ENCODE peak calls at places on chromosomes 11 and 22, in four cellular contexts. One of them, this sample, is unnamed.

GRCh38 chr11:99271527-99271926 is 250.8 kb downstream of the CNTN5 start:
- DNase-seq in GM23338: peak
- DNase-seq in foreskin fibroblast: no peak
- DNase-seq in thyroid gland: no peak
- DNase-seq in this sample: no peak

GRCh38 chr11:129386795-129387390 is 11.2 kb downstream of the BARX2 start:
- DNase-seq in GM23338: no peak
- DNase-seq in foreskin fibroblast: no peak
- DNase-seq in thyroid gland: no peak
- DNase-seq in this sample: no peak

GRCh38 chr22:39664485-39665200 is 94.1 kb downstream of the CACNA1I start:
- DNase-seq in GM23338: peak
- DNase-seq in foreskin fibroblast: no peak
- DNase-seq in thyroid gland: no peak
- DNase-seq in this sample: no peak

GRCh38 chr11:120255519-120255866 is 15.6 kb downstream of the POU2F3 start:
- DNase-seq in GM23338: no peak
- DNase-seq in foreskin fibroblast: no peak
- DNase-seq in thyroid gland: no peak
- DNase-seq in this sample: no peak

GRCh38 chr11:44972746-44973435 is 22.2 kb upstream of the TP53I11 start:
- DNase-seq in GM23338: no peak
- DNase-seq in foreskin fibroblast: no peak
- DNase-seq in thyroid gland: no peak
- DNase-seq in this sample: no peak

GRCh38 chr11:110184466-110184865 is 91.3 kb downstream of the ZC3H12C start:
- DNase-seq in GM23338: no peak
- DNase-seq in foreskin fibroblast: no peak
- DNase-seq in thyroid gland: no peak
- DNase-seq in this sample: no peak

GRCh38 chr11:30360741-30361140 is 37.8 kb downstream of the ARL14EP start:
- DNase-seq in GM23338: no peak
- DNase-seq in foreskin fibroblast: no peak
- DNase-seq in thyroid gland: no peak
- DNase-seq in this sample: no peak

GRCh38 chr11:72577271-72577681 is 96.9 kb downstream of the PDE2A start:
- DNase-seq in GM23338: no peak
- DNase-seq in foreskin fibroblast: no peak
- DNase-seq in thyroid gland: no peak
- DNase-seq in this sample: no peak

GRCh38 chr11:12121504-12121903 is 11.1 kb downstream of the MICAL2 start:
- DNase-seq in GM23338: no peak
- DNase-seq in foreskin fibroblast: no peak
- DNase-seq in thyroid gland: no peak
- DNase-seq in this sample: no peak

GRCh38 chr11:7672960-7673723 is at the start of gene CYB5R2:
- DNase-seq in GM23338: peak
- DNase-seq in foreskin fibroblast: peak
- DNase-seq in thyroid gland: peak
- DNase-seq in this sample: peak

GRCh38 chr11:900545-900944 is 10.1 kb downstream of the CHID1 start:
- DNase-seq in GM23338: no peak
- DNase-seq in foreskin fibroblast: no peak
- DNase-seq in thyroid gland: no peak
- DNase-seq in this sample: no peak

GRCh38 chr11:899724-900123 is 10.9 kb downstream of the CHID1 start:
- DNase-seq in GM23338: no peak
- DNase-seq in foreskin fibroblast: no peak
- DNase-seq in thyroid gland: no peak
- DNase-seq in this sample: no peak

GRCh38 chr11:898160-898517 is 12.5 kb downstream of the CHID1 start:
- DNase-seq in GM23338: peak
- DNase-seq in foreskin fibroblast: peak
- DNase-seq in thyroid gland: peak
- DNase-seq in this sample: no peak

GRCh38 chr11:897226-898159 is 13.1 kb downstream of the CHID1 start:
- DNase-seq in GM23338: no peak
- DNase-seq in foreskin fibroblast: no peak
- DNase-seq in thyroid gland: no peak
- DNase-seq in this sample: no peak

GRCh38 chr11:898540-899190 is 11.9 kb downstream of the CHID1 start:
- DNase-seq in GM23338: peak
- DNase-seq in foreskin fibroblast: no peak
- DNase-seq in thyroid gland: peak
- DNase-seq in this sample: no peak
- TF ChIP-seq CTCF in GM23338: peak
- TF ChIP-seq CTCF in foreskin fibroblast: no peak
- TF ChIP-seq CTCF in thyroid gland: no peak
- TF ChIP-seq CTCF in this sample: no peak

DNA sequence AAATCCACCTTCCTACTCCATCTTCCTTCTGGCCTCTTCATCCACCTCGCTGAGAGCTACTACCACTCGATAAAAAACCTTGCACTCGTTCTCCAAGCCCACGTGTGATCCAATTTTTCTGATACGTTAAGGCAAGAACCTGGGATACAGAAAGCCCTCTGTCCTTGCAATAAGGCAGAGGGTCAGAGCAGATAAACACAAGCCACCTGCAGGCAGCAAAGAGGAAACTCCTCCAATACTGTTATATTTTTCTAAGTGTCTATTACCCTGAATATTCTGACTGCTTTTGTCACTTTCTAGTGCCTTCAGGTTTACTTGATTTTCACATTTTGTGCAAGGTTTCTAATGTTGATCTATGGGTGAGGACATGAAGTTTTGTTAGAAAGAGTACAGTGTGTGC is 26.6 kb downstream of the TRIM5 start:
- DNase-seq in GM23338: no peak
- DNase-seq in foreskin fibroblast: no peak
- DNase-seq in thyroid gland: no peak
- DNase-seq in this sample: no peak
- TF ChIP-seq CTCF in GM23338: no peak
- TF ChIP-seq CTCF in foreskin fibroblast: no peak
- TF ChIP-seq CTCF in thyroid gland: no peak
- TF ChIP-seq CTCF in this sample: no peak

DNA sequence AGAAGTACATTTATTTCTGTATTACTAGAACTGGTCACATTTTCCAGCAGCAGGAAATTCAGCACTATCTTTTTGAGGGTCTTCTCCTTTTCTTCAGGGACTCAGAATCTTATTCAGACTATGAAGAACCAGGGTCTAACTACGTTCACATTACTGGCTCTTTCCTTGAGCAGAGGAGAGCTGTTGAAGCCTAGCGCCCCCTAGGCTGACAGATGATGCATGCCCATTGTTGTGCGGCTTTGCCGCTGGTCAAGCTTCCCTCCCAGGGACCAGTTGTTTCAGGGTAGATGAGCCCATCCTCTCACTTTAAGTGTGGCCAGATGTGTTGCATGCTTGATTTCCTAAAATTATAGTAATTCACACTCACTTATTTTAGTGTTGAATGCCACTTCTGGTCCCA is 168.2 kb upstream of the PDGFD start:
- DNase-seq in GM23338: peak
- DNase-seq in foreskin fibroblast: no peak
- DNase-seq in thyroid gland: no peak
- DNase-seq in this sample: peak
- TF ChIP-seq CTCF in GM23338: peak
- TF ChIP-seq CTCF in foreskin fibroblast: no peak
- TF ChIP-seq CTCF in thyroid gland: no peak
- TF ChIP-seq CTCF in this sample: no peak

GRCh38 chr22:24703101-24703500 is 71.4 kb downstream of the PIWIL3 start:
- DNase-seq in GM23338: no peak
- DNase-seq in foreskin fibroblast: peak
- DNase-seq in thyroid gland: peak
- DNase-seq in this sample: peak

GRCh38 chr22:24706732-24707476 is 67.6 kb downstream of the PIWIL3 start:
- DNase-seq in GM23338: no peak
- DNase-seq in foreskin fibroblast: no peak
- DNase-seq in thyroid gland: no peak
- DNase-seq in this sample: no peak

GRCh38 chr22:24707477-24707816 is 67.1 kb downstream of the PIWIL3 start:
- DNase-seq in GM23338: peak
- DNase-seq in foreskin fibroblast: no peak
- DNase-seq in thyroid gland: peak
- DNase-seq in this sample: no peak

DNA sequence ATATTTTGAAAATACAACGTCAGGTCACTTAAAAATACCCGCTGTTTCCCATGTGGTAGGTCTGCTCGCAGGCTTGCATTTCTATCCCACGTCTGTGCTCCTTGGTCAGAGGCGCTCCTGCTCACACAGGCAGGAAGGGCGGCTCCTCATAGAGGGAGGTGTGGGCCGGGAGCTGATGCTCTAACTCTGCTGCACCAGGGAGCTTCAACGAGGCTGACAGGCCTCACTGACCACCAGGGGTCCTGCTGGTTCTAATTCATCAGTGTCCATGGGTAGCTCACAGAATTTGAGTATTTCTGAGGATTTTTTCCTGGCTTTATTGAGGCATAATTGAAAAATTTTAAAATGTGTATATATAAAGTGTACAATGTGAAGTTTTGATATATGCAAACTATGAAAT is 68.5 kb downstream of the PIWIL3 start:
- DNase-seq in GM23338: peak
- DNase-seq in foreskin fibroblast: no peak
- DNase-seq in thyroid gland: no peak
- DNase-seq in this sample: no peak
- TF ChIP-seq CTCF in GM23338: peak
- TF ChIP-seq CTCF in foreskin fibroblast: no peak
- TF ChIP-seq CTCF in thyroid gland: no peak
- TF ChIP-seq CTCF in this sample: no peak

GRCh38 chr11:69125861-69126260 is 29.9 kb upstream of the SMIM38 start:
- DNase-seq in GM23338: no peak
- DNase-seq in foreskin fibroblast: no peak
- DNase-seq in thyroid gland: no peak
- DNase-seq in this sample: no peak

GRCh38 chr11:69122642-69123431 is 32.9 kb upstream of the SMIM38 start:
- DNase-seq in GM23338: peak
- DNase-seq in foreskin fibroblast: peak
- DNase-seq in thyroid gland: peak
- DNase-seq in this sample: peak

GRCh38 chr11:69121621-69122336 is 34.0 kb upstream of the SMIM38 start:
- DNase-seq in GM23338: no peak
- DNase-seq in foreskin fibroblast: no peak
- DNase-seq in thyroid gland: no peak
- DNase-seq in this sample: no peak

GRCh38 chr11:69122337-69122641 is 33.4 kb upstream of the SMIM38 start:
- DNase-seq in GM23338: peak
- DNase-seq in foreskin fibroblast: no peak
- DNase-seq in thyroid gland: no peak
- DNase-seq in this sample: no peak

DNA sequence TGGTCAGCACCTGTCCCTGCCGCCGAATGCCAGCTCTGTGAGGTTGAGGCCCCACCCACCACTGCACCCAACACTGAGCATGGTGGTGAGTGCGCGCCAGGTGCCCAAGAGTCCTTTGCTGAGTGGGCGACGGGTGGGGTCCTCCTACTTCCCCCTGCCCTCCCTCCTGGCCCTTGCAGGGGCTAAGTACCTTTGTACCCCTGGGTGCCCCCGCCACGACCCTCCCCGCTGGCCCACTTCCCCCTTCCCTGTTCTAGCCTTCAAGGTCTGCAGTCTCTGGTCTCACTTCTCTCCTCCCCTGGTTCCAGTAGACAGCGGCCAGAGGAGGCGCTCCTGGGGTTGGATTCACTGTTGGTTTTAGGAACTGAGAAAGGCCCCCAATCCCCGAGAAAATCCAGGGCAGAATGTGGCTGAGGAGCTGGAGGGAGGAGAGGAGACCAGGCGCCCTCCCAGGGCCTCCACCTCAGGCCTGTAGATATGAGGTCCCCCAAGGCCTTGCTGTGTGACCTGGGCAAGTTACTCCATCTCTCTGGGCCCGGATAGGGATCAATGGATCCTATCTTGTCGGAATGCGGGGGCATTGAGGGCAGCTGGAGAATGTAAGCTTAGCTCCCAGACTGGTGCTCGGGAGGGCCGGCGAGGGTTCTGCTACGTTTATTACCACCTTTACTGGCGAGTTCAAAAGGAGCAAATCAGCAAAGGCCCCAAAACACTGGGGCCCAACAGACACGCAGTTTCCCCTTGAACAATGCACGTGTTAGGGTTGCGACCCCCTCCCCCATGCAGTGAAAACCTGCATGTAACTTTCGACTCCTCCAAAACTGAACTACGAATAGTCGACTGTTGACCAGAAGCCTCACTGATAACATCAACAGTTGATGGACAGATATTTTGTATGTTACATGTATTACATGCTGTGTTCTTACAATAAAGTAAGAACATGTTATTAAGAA is 31.9 kb upstream of the SMIM38 start:
- DNase-seq in GM23338: peak
- DNase-seq in foreskin fibroblast: no peak
- DNase-seq in thyroid gland: no peak
- DNase-seq in this sample: peak
- TF ChIP-seq CTCF in GM23338: peak
- TF ChIP-seq CTCF in foreskin fibroblast: no peak
- TF ChIP-seq CTCF in thyroid gland: no peak
- TF ChIP-seq CTCF in this sample: no peak

GRCh38 chr11:35387341-35387982 is 31.9 kb downstream of the SLC1A2 start:
- DNase-seq in GM23338: no peak
- DNase-seq in foreskin fibroblast: no peak
- DNase-seq in thyroid gland: no peak
- DNase-seq in this sample: no peak
- TF ChIP-seq CTCF in GM23338: no peak
- TF ChIP-seq CTCF in foreskin fibroblast: no peak
- TF ChIP-seq CTCF in thyroid gland: peak
- TF ChIP-seq CTCF in this sample: no peak